ENCODE peak calls at places on chromosome 20, in five cellular contexts. One of them, this sample, is unnamed.

GRCh38 chr20:22619806-22620205 is 35.4 kb upstream of the FOXA2 start:
- DNase-seq in H54: no peak
- DNase-seq in sigmoid colon: no peak
- DNase-seq in HepG2: no peak
- DNase-seq in H1: peak; percentile 41
- DNase-seq in this sample: no peak

GRCh38 chr20:23164176-23164601 is 78.1 kb upstream of the CD93 start:
- DNase-seq in H54: no peak
- DNase-seq in sigmoid colon: peak; percentile 61
- DNase-seq in HepG2: peak; percentile 43
- DNase-seq in H1: peak; percentile 38
- DNase-seq in this sample: no peak

GRCh38 chr20:64131406-64131805 is 24.0 kb upstream of the NPBWR2 start:
- DNase-seq in H54: peak; percentile 73
- DNase-seq in sigmoid colon: peak; percentile 39
- DNase-seq in HepG2: peak; percentile 60
- DNase-seq in H1: peak; percentile 38
- DNase-seq in this sample: peak; percentile 26

GRCh38 chr20:2022163-2022562 is 28.3 kb upstream of the PDYN start:
- DNase-seq in H54: no peak
- DNase-seq in sigmoid colon: no peak
- DNase-seq in HepG2: no peak
- DNase-seq in H1: no peak
- DNase-seq in this sample: no peak

GRCh38 chr20:61976650-61977332 is 88.9 kb downstream of the TAF4 start:
- DNase-seq in H54: no peak
- DNase-seq in sigmoid colon: no peak
- DNase-seq in HepG2: no peak
- DNase-seq in H1: no peak
- DNase-seq in this sample: no peak

GRCh38 chr20:21105429-21106170 is 558 bp downstream of the LINC00237 start:
- DNase-seq in H54: no peak
- DNase-seq in sigmoid colon: no peak
- DNase-seq in HepG2: no peak
- DNase-seq in H1: peak; percentile 74
- DNase-seq in this sample: no peak

GRCh38 chr20:41469868-41470267 is 103.2 kb upstream of the EMILIN3 start:
- DNase-seq in H54: no peak
- DNase-seq in sigmoid colon: no peak
- DNase-seq in HepG2: no peak
- DNase-seq in H1: no peak
- DNase-seq in this sample: no peak

GRCh38 chr20:58020656-58021454 is 207.6 kb downstream of the ANKRD60 start:
- DNase-seq in H54: no peak
- DNase-seq in sigmoid colon: no peak
- DNase-seq in HepG2: no peak
- DNase-seq in H1: no peak
- DNase-seq in this sample: no peak

GRCh38 chr20:63536997-63537524 is at the start of gene PTK6:
- DNase-seq in H54: peak; percentile 95
- DNase-seq in sigmoid colon: no peak
- DNase-seq in HepG2: no peak
- DNase-seq in H1: no peak
- DNase-seq in this sample: no peak

GRCh38 chr20:34705008-34705382 is 851 bp downstream of the TP53INP2 start:
- DNase-seq in H54: no peak
- DNase-seq in sigmoid colon: no peak
- DNase-seq in HepG2: no peak
- DNase-seq in H1: no peak
- DNase-seq in this sample: no peak

GRCh38 chr20:53795170-53795569 is 201.5 kb upstream of the ZNF217 start:
- DNase-seq in H54: no peak
- DNase-seq in sigmoid colon: no peak
- DNase-seq in HepG2: no peak
- DNase-seq in H1: no peak
- DNase-seq in this sample: no peak

GRCh38 chr20:36175016-36175415 is 20.5 kb downstream of the EPB41L1 start:
- DNase-seq in H54: peak; percentile 59
- DNase-seq in sigmoid colon: no peak
- DNase-seq in HepG2: no peak
- DNase-seq in H1: no peak
- DNase-seq in this sample: no peak

GRCh38 chr20:58306421-58307261 is 2.9 kb upstream of the RAB22A start:
- DNase-seq in H54: peak; percentile 50
- DNase-seq in sigmoid colon: no peak
- DNase-seq in HepG2: peak; percentile 37
- DNase-seq in H1: no peak
- DNase-seq in this sample: peak; percentile 15

GRCh38 chr20:535958-536357 is 7.6 kb downstream of the CSNK2A1 start:
- DNase-seq in H54: no peak
- DNase-seq in sigmoid colon: no peak
- DNase-seq in HepG2: no peak
- DNase-seq in H1: no peak
- DNase-seq in this sample: peak; percentile 51

GRCh38 chr20:2751868-2752630 is 48.4 kb downstream of the CPXM1 start:
- DNase-seq in H54: peak; percentile 76
- DNase-seq in sigmoid colon: peak; percentile 71
- DNase-seq in HepG2: no peak
- DNase-seq in H1: peak; percentile 60
- DNase-seq in this sample: peak; percentile 35

GRCh38 chr20:62010551-62011402 is 54.9 kb downstream of the TAF4 start:
- DNase-seq in H54: peak; percentile 42
- DNase-seq in sigmoid colon: no peak
- DNase-seq in HepG2: peak; percentile 64
- DNase-seq in H1: peak; percentile 70
- DNase-seq in this sample: peak; percentile 77

GRCh38 chr20:13677241-13677640 is 38.5 kb upstream of the TASP1 start:
- DNase-seq in H54: no peak
- DNase-seq in sigmoid colon: no peak
- DNase-seq in HepG2: no peak
- DNase-seq in H1: no peak
- DNase-seq in this sample: no peak

GRCh38 chr20:3712279-3712873 is at the start of gene SIGLEC1:
- DNase-seq in H54: no peak
- DNase-seq in sigmoid colon: peak; percentile 89
- DNase-seq in HepG2: no peak
- DNase-seq in H1: no peak
- DNase-seq in this sample: no peak

GRCh38 chr20:40497781-40498691 is 191.0 kb downstream of the MAFB start:
- DNase-seq in H54: no peak
- DNase-seq in sigmoid colon: peak; percentile 81
- DNase-seq in HepG2: no peak
- DNase-seq in H1: no peak
- DNase-seq in this sample: no peak

GRCh38 chr20:11429168-11429567 is 488.5 kb upstream of the BTBD3 start:
- DNase-seq in H54: no peak
- DNase-seq in sigmoid colon: no peak
- DNase-seq in HepG2: no peak
- DNase-seq in H1: no peak
- DNase-seq in this sample: no peak

GRCh38 chr20:20443509-20443908 is 75.6 kb downstream of the INSM1 start:
- DNase-seq in H54: no peak
- DNase-seq in sigmoid colon: no peak
- DNase-seq in HepG2: no peak
- DNase-seq in H1: no peak
- DNase-seq in this sample: no peak

GRCh38 chr20:51136326-51136725 is 113.4 kb upstream of the KCNG1 start:
- DNase-seq in H54: no peak
- DNase-seq in sigmoid colon: no peak
- DNase-seq in HepG2: no peak
- DNase-seq in H1: no peak
- DNase-seq in this sample: no peak

GRCh38 chr20:63172726-63173125 is 43.2 kb downstream of the YTHDF1 start:
- DNase-seq in H54: no peak
- DNase-seq in sigmoid colon: no peak
- DNase-seq in HepG2: peak; percentile 52
- DNase-seq in H1: peak; percentile 82
- DNase-seq in this sample: peak; percentile 20

GRCh38 chr20:8232332-8232731 is 100.3 kb downstream of the PLCB1 start:
- DNase-seq in H54: no peak
- DNase-seq in sigmoid colon: no peak
- DNase-seq in HepG2: no peak
- DNase-seq in H1: no peak
- DNase-seq in this sample: no peak

GRCh38 chr20:8234580-8234979 is 102.5 kb downstream of the PLCB1 start:
- DNase-seq in H54: no peak
- DNase-seq in sigmoid colon: no peak
- DNase-seq in HepG2: no peak
- DNase-seq in H1: no peak
- DNase-seq in this sample: no peak

GRCh38 chr20:8228315-8228714 is 96.2 kb downstream of the PLCB1 start:
- DNase-seq in H54: no peak
- DNase-seq in sigmoid colon: no peak
- DNase-seq in HepG2: no peak
- DNase-seq in H1: no peak
- DNase-seq in this sample: no peak

GRCh38 chr20:8229090-8229489 is 97.0 kb downstream of the PLCB1 start:
- DNase-seq in H54: no peak
- DNase-seq in sigmoid colon: no peak
- DNase-seq in HepG2: no peak
- DNase-seq in H1: no peak
- DNase-seq in this sample: no peak

DNA sequence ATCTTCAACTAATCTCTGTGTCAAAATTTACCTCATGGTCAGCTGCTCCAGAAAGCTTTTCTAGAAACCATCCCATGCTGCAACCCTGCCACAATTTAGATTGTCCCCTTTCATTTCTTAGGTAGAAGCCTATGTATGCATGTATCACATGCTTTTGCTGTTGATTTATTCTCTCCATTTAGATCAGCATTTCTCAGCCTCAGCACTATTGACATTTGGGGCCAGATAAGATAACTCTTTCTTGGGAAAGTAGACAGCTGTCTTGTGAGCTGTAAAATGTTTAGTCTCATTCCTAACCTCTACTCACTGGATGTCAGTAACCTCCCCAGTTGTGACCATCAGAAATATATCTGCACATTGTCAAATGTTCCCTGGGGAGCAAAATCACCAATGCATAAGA is 99.0 kb downstream of the PLCB1 start:
- DNase-seq in H54: no peak
- DNase-seq in sigmoid colon: no peak
- DNase-seq in HepG2: no peak
- DNase-seq in H1: no peak
- DNase-seq in this sample: no peak
- TF ChIP-seq POLR2A in H54: no peak
- TF ChIP-seq POLR2A in sigmoid colon: no peak
- TF ChIP-seq POLR2A in HepG2: no peak
- TF ChIP-seq POLR2A in H1: no peak
- TF ChIP-seq POLR2A in this sample: no peak

DNA sequence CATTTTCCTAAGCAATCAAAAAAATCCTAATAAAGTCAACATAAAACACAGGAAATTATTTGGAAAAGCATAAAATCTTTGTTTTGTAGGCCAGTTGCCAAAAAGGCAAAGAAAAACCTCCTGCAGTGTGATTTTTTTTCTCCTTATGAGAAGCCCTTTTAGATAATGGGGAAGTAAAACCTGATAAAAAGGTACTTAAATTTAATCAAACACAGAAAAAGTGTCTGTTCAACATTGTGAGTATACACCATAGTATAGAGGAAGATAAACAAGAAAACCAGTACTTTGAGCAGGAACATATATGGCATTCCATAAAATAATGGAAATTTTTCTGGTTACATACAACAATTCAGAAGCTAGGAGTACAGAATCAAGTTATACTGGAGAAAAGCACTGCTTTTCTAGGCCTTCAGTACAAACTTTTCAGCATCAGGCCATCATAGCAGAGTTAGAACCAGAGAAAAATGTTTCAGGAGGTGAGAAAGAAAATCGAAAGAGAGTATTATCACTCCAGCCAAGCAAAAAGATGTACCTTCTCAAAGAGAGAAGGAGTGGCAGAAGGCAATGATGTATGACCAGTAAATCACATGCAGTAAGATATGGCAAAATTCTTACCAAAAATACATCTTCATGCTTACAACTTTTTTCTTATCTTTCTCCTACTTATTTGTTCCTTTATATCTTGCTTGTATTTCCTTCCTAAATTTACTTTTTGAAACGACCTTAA is 494.9 kb downstream of the KIF16B start:
- DNase-seq in H54: no peak
- DNase-seq in sigmoid colon: no peak
- DNase-seq in HepG2: no peak
- DNase-seq in H1: no peak
- DNase-seq in this sample: no peak
- TF ChIP-seq POLR2A in H54: no peak
- TF ChIP-seq POLR2A in sigmoid colon: no peak
- TF ChIP-seq POLR2A in HepG2: no peak
- TF ChIP-seq POLR2A in H1: no peak
- TF ChIP-seq POLR2A in this sample: no peak

GRCh38 chr20:38434770-38435554 is at the start of gene SNHG17:
- DNase-seq in H54: no peak
- DNase-seq in sigmoid colon: peak; percentile 93
- DNase-seq in HepG2: peak; percentile 95
- DNase-seq in H1: peak; percentile 95
- DNase-seq in this sample: peak; percentile 97
- TF ChIP-seq POLR2A in H54: peak; percentile 99
- TF ChIP-seq POLR2A in sigmoid colon: peak; percentile 46
- TF ChIP-seq POLR2A in HepG2: peak; percentile 100
- TF ChIP-seq POLR2A in H1: peak; percentile 94
- TF ChIP-seq POLR2A in this sample: peak; percentile 96

GRCh38 chr20:49283176-49283702 is 5.4 kb upstream of the ZNFX1 start:
- DNase-seq in H54: no peak
- DNase-seq in sigmoid colon: no peak
- DNase-seq in HepG2: no peak
- DNase-seq in H1: no peak
- DNase-seq in this sample: no peak

GRCh38 chr20:49283703-49284625 is 6.1 kb upstream of the ZNFX1 start:
- DNase-seq in H54: no peak
- DNase-seq in sigmoid colon: no peak
- DNase-seq in HepG2: peak; percentile 48
- DNase-seq in H1: no peak
- DNase-seq in this sample: no peak

GRCh38 chr20:49281913-49282467 is 4.1 kb upstream of the ZNFX1 start:
- DNase-seq in H54: no peak
- DNase-seq in sigmoid colon: no peak
- DNase-seq in HepG2: no peak
- DNase-seq in H1: no peak
- DNase-seq in this sample: no peak

GRCh38 chr20:49281059-49281912 is 3.4 kb upstream of the ZNFX1 start:
- DNase-seq in H54: no peak
- DNase-seq in sigmoid colon: no peak
- DNase-seq in HepG2: peak; percentile 90
- DNase-seq in H1: no peak
- DNase-seq in this sample: peak; percentile 48

DNA sequence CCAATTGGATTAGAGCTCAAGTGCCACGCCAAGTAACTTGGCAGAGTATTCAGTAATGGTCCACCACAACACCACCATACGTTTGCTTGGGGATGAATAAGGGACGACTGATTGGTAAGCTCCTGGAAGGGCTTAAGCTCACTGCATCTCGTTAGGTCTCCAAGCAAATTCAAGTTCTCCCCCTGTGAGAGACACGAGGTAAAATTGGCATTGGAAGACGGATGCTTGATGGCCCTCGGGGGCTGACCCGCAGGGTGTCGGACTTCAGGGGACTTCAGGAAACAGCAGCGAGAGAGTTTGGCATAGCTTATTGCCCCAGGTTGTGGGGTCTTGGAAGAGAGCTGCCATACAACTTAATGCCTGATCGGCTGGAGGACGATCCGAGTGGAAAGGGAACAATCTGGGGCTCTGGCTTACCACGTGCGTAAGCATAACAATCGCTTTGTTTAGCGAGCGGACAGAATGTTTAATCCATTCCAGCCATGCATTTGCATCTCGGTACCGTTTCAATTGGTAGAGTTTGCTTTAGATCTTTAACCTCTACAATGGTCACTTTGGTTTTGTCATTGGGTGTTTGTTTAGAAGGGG is 4.8 kb upstream of the ZNFX1 start:
- DNase-seq in H54: no peak
- DNase-seq in sigmoid colon: no peak
- DNase-seq in HepG2: no peak
- DNase-seq in H1: no peak
- DNase-seq in this sample: peak; percentile 25
- TF ChIP-seq POLR2A in H54: no peak
- TF ChIP-seq POLR2A in sigmoid colon: no peak
- TF ChIP-seq POLR2A in HepG2: peak; percentile 70
- TF ChIP-seq POLR2A in H1: peak; percentile 72
- TF ChIP-seq POLR2A in this sample: peak; percentile 44

This sample was measured in erythroblast.